ENCODE peak calls at places on chromosomes 13 and 19, in six cellular contexts. One of them, this sample, is unnamed.

GRCh38 chr13:48066310-48066989 is 28.5 kb downstream of the MED4 start:
- DNase-seq in H9: no peak
- DNase-seq in heart left ventricle: no peak
- DNase-seq in heart right ventricle: no peak
- DNase-seq in fibroblast of mammary gland: peak
- DNase-seq in OCI-LY7: no peak
- DNase-seq in this sample: no peak

GRCh38 chr19:55319786-55320185 is 5.4 kb downstream of the TMEM150B start:
- DNase-seq in fibroblast of mammary gland: peak
- DNase-seq in OCI-LY7: peak
- DNase-seq in heart right ventricle: peak
- DNase-seq in H9: peak
- DNase-seq in heart left ventricle: no peak
- DNase-seq in this sample: no peak

GRCh38 chr19:33688657-33688992 is 66.9 kb downstream of the CHST8 start:
- DNase-seq in H9: no peak
- DNase-seq in OCI-LY7: no peak
- DNase-seq in fibroblast of mammary gland: no peak
- DNase-seq in heart right ventricle: no peak
- DNase-seq in heart left ventricle: no peak
- DNase-seq in this sample: no peak

GRCh38 chr19:47861630-47862029 is 2.6 kb downstream of the TPRX2 start:
- DNase-seq in fibroblast of mammary gland: no peak
- DNase-seq in OCI-LY7: no peak
- DNase-seq in heart right ventricle: no peak
- DNase-seq in heart left ventricle: no peak
- DNase-seq in H9: no peak
- DNase-seq in this sample: no peak

GRCh38 chr13:106232680-106233079 is 302.8 kb downstream of the EFNB2 start:
- DNase-seq in H9: no peak
- DNase-seq in OCI-LY7: no peak
- DNase-seq in heart left ventricle: no peak
- DNase-seq in fibroblast of mammary gland: no peak
- DNase-seq in heart right ventricle: no peak
- DNase-seq in this sample: no peak

GRCh38 chr13:78881746-78882145 is 222.8 kb upstream of the OBI1 start:
- DNase-seq in heart right ventricle: no peak
- DNase-seq in H9: no peak
- DNase-seq in heart left ventricle: no peak
- DNase-seq in OCI-LY7: no peak
- DNase-seq in fibroblast of mammary gland: no peak
- DNase-seq in this sample: no peak

GRCh38 chr19:35264281-35265125 is 4.3 kb upstream of the USF2 start:
- DNase-seq in heart right ventricle: no peak
- DNase-seq in OCI-LY7: no peak
- DNase-seq in fibroblast of mammary gland: no peak
- DNase-seq in H9: peak
- DNase-seq in heart left ventricle: no peak
- DNase-seq in this sample: peak

GRCh38 chr19:16661480-16662034 is 618 bp downstream of the TMEM38A start:
- DNase-seq in OCI-LY7: peak
- DNase-seq in heart left ventricle: peak
- DNase-seq in fibroblast of mammary gland: no peak
- DNase-seq in heart right ventricle: peak
- DNase-seq in H9: peak
- DNase-seq in this sample: no peak

GRCh38 chr19:1671716-1672037 is 19.3 kb upstream of the TCF3 start:
- DNase-seq in fibroblast of mammary gland: no peak
- DNase-seq in heart left ventricle: no peak
- DNase-seq in H9: peak
- DNase-seq in OCI-LY7: peak
- DNase-seq in heart right ventricle: no peak
- DNase-seq in this sample: no peak

GRCh38 chr19:41386442-41386841 is 10.1 kb downstream of the TMEM91 start:
- DNase-seq in fibroblast of mammary gland: peak
- DNase-seq in heart right ventricle: no peak
- DNase-seq in heart left ventricle: no peak
- DNase-seq in OCI-LY7: no peak
- DNase-seq in H9: no peak
- DNase-seq in this sample: no peak

GRCh38 chr13:26968431-26969335 is 202.9 kb downstream of the USP12 start:
- DNase-seq in fibroblast of mammary gland: peak
- DNase-seq in H9: no peak
- DNase-seq in heart left ventricle: no peak
- DNase-seq in OCI-LY7: no peak
- DNase-seq in heart right ventricle: no peak
- DNase-seq in this sample: no peak

GRCh38 chr19:9862897-9863296 is 27.8 kb downstream of the PIN1 start:
- DNase-seq in heart left ventricle: no peak
- DNase-seq in H9: no peak
- DNase-seq in fibroblast of mammary gland: no peak
- DNase-seq in heart right ventricle: no peak
- DNase-seq in OCI-LY7: no peak
- DNase-seq in this sample: no peak

GRCh38 chr19:51702754-51703654 is 9.9 kb downstream of the SPACA6 start:
- DNase-seq in fibroblast of mammary gland: no peak
- DNase-seq in OCI-LY7: no peak
- DNase-seq in heart left ventricle: no peak
- DNase-seq in H9: peak
- DNase-seq in heart right ventricle: peak
- DNase-seq in this sample: no peak

GRCh38 chr19:16671652-16672274 is 10.8 kb downstream of the TMEM38A start:
- DNase-seq in fibroblast of mammary gland: no peak
- DNase-seq in H9: no peak
- DNase-seq in heart left ventricle: peak
- DNase-seq in heart right ventricle: peak
- DNase-seq in OCI-LY7: no peak
- DNase-seq in this sample: no peak

GRCh38 chr19:13795595-13796300 is 505 bp downstream of the ZSWIM4 start:
- DNase-seq in fibroblast of mammary gland: no peak
- DNase-seq in H9: peak
- DNase-seq in heart right ventricle: no peak
- DNase-seq in OCI-LY7: no peak
- DNase-seq in heart left ventricle: peak
- DNase-seq in this sample: no peak

GRCh38 chr19:2974342-2974932 is 2.9 kb upstream of the TLE6 start:
- DNase-seq in OCI-LY7: no peak
- DNase-seq in H9: no peak
- DNase-seq in heart left ventricle: peak
- DNase-seq in fibroblast of mammary gland: peak
- DNase-seq in heart right ventricle: peak
- DNase-seq in this sample: no peak

GRCh38 chr13:44273991-44274810 is 99.4 kb upstream of the SERP2 start:
- DNase-seq in H9: no peak
- DNase-seq in fibroblast of mammary gland: peak
- DNase-seq in OCI-LY7: peak
- DNase-seq in heart left ventricle: peak
- DNase-seq in heart right ventricle: no peak
- DNase-seq in this sample: no peak

GRCh38 chr19:16702123-16702522 is 17.5 kb upstream of the NWD1 start:
- DNase-seq in heart left ventricle: peak
- DNase-seq in heart right ventricle: peak
- DNase-seq in H9: no peak
- DNase-seq in OCI-LY7: no peak
- DNase-seq in fibroblast of mammary gland: peak
- DNase-seq in this sample: no peak

GRCh38 chr19:8101311-8101710 is 48.1 kb downstream of the FBN3 start:
- DNase-seq in heart right ventricle: no peak
- DNase-seq in OCI-LY7: no peak
- DNase-seq in H9: no peak
- DNase-seq in fibroblast of mammary gland: no peak
- DNase-seq in heart left ventricle: no peak
- DNase-seq in this sample: no peak

GRCh38 chr19:903266-903797 is 9.7 kb downstream of the R3HDM4 start:
- DNase-seq in heart left ventricle: no peak
- DNase-seq in fibroblast of mammary gland: peak
- DNase-seq in heart right ventricle: no peak
- DNase-seq in OCI-LY7: no peak
- DNase-seq in H9: no peak
- DNase-seq in this sample: no peak

GRCh38 chr19:7927605-7928333 is 1.8 kb upstream of the CTXN1 start:
- DNase-seq in OCI-LY7: no peak
- DNase-seq in fibroblast of mammary gland: no peak
- DNase-seq in heart right ventricle: no peak
- DNase-seq in H9: no peak
- DNase-seq in heart left ventricle: peak
- DNase-seq in this sample: peak

GRCh38 chr19:53696951-53697350 is 65.2 kb downstream of the DPRX start:
- DNase-seq in OCI-LY7: no peak
- DNase-seq in heart right ventricle: no peak
- DNase-seq in H9: peak
- DNase-seq in heart left ventricle: no peak
- DNase-seq in fibroblast of mammary gland: peak
- DNase-seq in this sample: no peak

GRCh38 chr13:45527699-45528462 is 63.1 kb downstream of the COG3 start:
- DNase-seq in H9: no peak
- DNase-seq in heart right ventricle: no peak
- DNase-seq in OCI-LY7: no peak
- DNase-seq in heart left ventricle: no peak
- DNase-seq in fibroblast of mammary gland: no peak
- DNase-seq in this sample: no peak

GRCh38 chr19:16017138-16017490 is 59.2 kb upstream of the TPM4 start:
- DNase-seq in H9: no peak
- DNase-seq in heart left ventricle: no peak
- DNase-seq in OCI-LY7: no peak
- DNase-seq in fibroblast of mammary gland: no peak
- DNase-seq in heart right ventricle: no peak
- DNase-seq in this sample: no peak

GRCh38 chr13:39941236-39941635 is 285.8 kb downstream of the COG6 start:
- DNase-seq in OCI-LY7: no peak
- DNase-seq in fibroblast of mammary gland: no peak
- DNase-seq in H9: peak
- DNase-seq in heart right ventricle: no peak
- DNase-seq in heart left ventricle: no peak
- DNase-seq in this sample: no peak

GRCh38 chr19:1608414-1609391 is 3.4 kb upstream of the UQCR11 start:
- DNase-seq in H9: no peak
- DNase-seq in fibroblast of mammary gland: peak
- DNase-seq in heart right ventricle: no peak
- DNase-seq in OCI-LY7: peak
- DNase-seq in heart left ventricle: no peak
- DNase-seq in this sample: no peak

GRCh38 chr13:67408823-67409222 is 178.7 kb upstream of the PCDH9 start:
- DNase-seq in H9: no peak
- DNase-seq in OCI-LY7: no peak
- DNase-seq in heart left ventricle: no peak
- DNase-seq in fibroblast of mammary gland: peak
- DNase-seq in heart right ventricle: no peak
- DNase-seq in this sample: no peak

GRCh38 chr19:17794731-17795494 is at the start of gene B3GNT3:
- DNase-seq in H9: peak
- DNase-seq in heart right ventricle: peak
- DNase-seq in OCI-LY7: no peak
- DNase-seq in fibroblast of mammary gland: no peak
- DNase-seq in heart left ventricle: no peak
- DNase-seq in this sample: no peak

GRCh38 chr13:28338202-28338601 is 156.7 kb downstream of the FLT1 start:
- DNase-seq in heart left ventricle: no peak
- DNase-seq in H9: no peak
- DNase-seq in fibroblast of mammary gland: peak
- DNase-seq in OCI-LY7: no peak
- DNase-seq in heart right ventricle: no peak
- DNase-seq in this sample: no peak

GRCh38 chr19:49118565-49119410 is at the start of gene C19orf73:
- DNase-seq in heart left ventricle: peak
- DNase-seq in OCI-LY7: peak
- DNase-seq in H9: peak
- DNase-seq in heart right ventricle: peak
- DNase-seq in fibroblast of mammary gland: peak
- DNase-seq in this sample: peak
- TF ChIP-seq CTCF in heart left ventricle: peak
- TF ChIP-seq CTCF in OCI-LY7: peak
- TF ChIP-seq CTCF in H9: no peak
- TF ChIP-seq CTCF in heart right ventricle: no peak
- TF ChIP-seq CTCF in fibroblast of mammary gland: no peak
- TF ChIP-seq CTCF in this sample: peak

GRCh38 chr13:21051675-21052074 is 9.7 kb downstream of the LATS2 start:
- DNase-seq in OCI-LY7: no peak
- DNase-seq in H9: no peak
- DNase-seq in heart right ventricle: no peak
- DNase-seq in fibroblast of mammary gland: no peak
- DNase-seq in heart left ventricle: no peak
- DNase-seq in this sample: no peak

GRCh38 chr13:21055016-21055415 is 6.4 kb downstream of the LATS2 start:
- DNase-seq in heart right ventricle: no peak
- DNase-seq in OCI-LY7: no peak
- DNase-seq in fibroblast of mammary gland: no peak
- DNase-seq in heart left ventricle: no peak
- DNase-seq in H9: no peak
- DNase-seq in this sample: no peak

GRCh38 chr13:21055511-21056045 is 5.8 kb downstream of the LATS2 start:
- DNase-seq in heart right ventricle: no peak
- DNase-seq in fibroblast of mammary gland: no peak
- DNase-seq in heart left ventricle: no peak
- DNase-seq in OCI-LY7: no peak
- DNase-seq in H9: no peak
- DNase-seq in this sample: no peak

GRCh38 chr13:21054313-21054712 is 7.1 kb downstream of the LATS2 start:
- DNase-seq in heart right ventricle: no peak
- DNase-seq in fibroblast of mammary gland: no peak
- DNase-seq in H9: no peak
- DNase-seq in OCI-LY7: no peak
- DNase-seq in heart left ventricle: no peak
- DNase-seq in this sample: no peak

GRCh38 chr13:21053231-21053630 is 8.2 kb downstream of the LATS2 start:
- DNase-seq in H9: no peak
- DNase-seq in heart right ventricle: no peak
- DNase-seq in OCI-LY7: no peak
- DNase-seq in heart left ventricle: no peak
- DNase-seq in fibroblast of mammary gland: no peak
- DNase-seq in this sample: no peak
- TF ChIP-seq CTCF in H9: no peak
- TF ChIP-seq CTCF in heart right ventricle: no peak
- TF ChIP-seq CTCF in OCI-LY7: no peak
- TF ChIP-seq CTCF in heart left ventricle: no peak
- TF ChIP-seq CTCF in fibroblast of mammary gland: no peak
- TF ChIP-seq CTCF in this sample: no peak

GRCh38 chr13:98960331-98961203 is 17.3 kb downstream of the DOCK9 start:
- DNase-seq in H9: no peak
- DNase-seq in fibroblast of mammary gland: no peak
- DNase-seq in heart left ventricle: no peak
- DNase-seq in OCI-LY7: no peak
- DNase-seq in heart right ventricle: no peak
- DNase-seq in this sample: no peak
- TF ChIP-seq CTCF in H9: no peak
- TF ChIP-seq CTCF in fibroblast of mammary gland: no peak
- TF ChIP-seq CTCF in heart left ventricle: no peak
- TF ChIP-seq CTCF in OCI-LY7: no peak
- TF ChIP-seq CTCF in heart right ventricle: no peak
- TF ChIP-seq CTCF in this sample: no peak

DNA sequence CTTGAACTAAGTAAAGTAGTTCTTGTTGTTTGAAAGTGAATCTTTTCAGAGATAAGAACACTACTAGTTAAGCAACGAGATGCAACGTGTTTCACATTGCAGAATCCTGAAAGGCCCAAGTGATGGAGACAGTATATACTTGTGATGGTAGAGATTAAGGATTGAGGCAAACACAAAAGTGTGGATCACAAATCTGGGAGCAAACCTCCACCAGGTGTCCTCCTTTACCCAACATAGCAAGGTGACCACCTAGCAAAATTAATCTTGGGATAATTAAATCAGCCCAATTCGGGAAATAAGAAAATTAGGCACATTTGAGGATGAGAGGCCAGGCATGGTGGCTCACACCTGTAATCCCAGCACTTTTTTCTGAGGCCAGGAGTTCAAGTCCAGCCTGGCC is 563.9 kb downstream of the DACH1 start:
- DNase-seq in OCI-LY7: no peak
- DNase-seq in heart left ventricle: no peak
- DNase-seq in H9: no peak
- DNase-seq in fibroblast of mammary gland: no peak
- DNase-seq in heart right ventricle: no peak
- DNase-seq in this sample: no peak
- TF ChIP-seq CTCF in OCI-LY7: no peak
- TF ChIP-seq CTCF in heart left ventricle: peak
- TF ChIP-seq CTCF in H9: peak
- TF ChIP-seq CTCF in fibroblast of mammary gland: no peak
- TF ChIP-seq CTCF in heart right ventricle: peak
- TF ChIP-seq CTCF in this sample: peak

This sample was measured in type B pancreatic cell.